ENCODE peak calls at places on chromosomes 11 and 22, in six cellular contexts. T, K, N, M, F and A are unnamed samples.

GRCh38 chr11:103596323-103596722 is 440.1 kb upstream of the DDI1 start:
- DNase-seq in T (no peak), K (no peak), N (no peak), M (no peak), F (no peak), A (no peak)

GRCh38 chr22:49548356-49549202 is 279.1 kb downstream of the BRD1 start:
- DNase-seq in T (peak), K (no peak), N (no peak), M (no peak), F (peak), A (peak)

GRCh38 chr11:121035169-121035755 is 11.4 kb downstream of the TBCEL start:
- DNase-seq in T (no peak), K (no peak), N (no peak), M (no peak), F (no peak), A (no peak)

GRCh38 chr11:77109236-77110019 is 6.8 kb downstream of the OMP start:
- DNase-seq in T (no peak), K (no peak), N (no peak), M (no peak), F (no peak), A (no peak)

GRCh38 chr22:49261616-49262015 is 566.1 kb downstream of the BRD1 start:
- DNase-seq in T (no peak), K (no peak), N (no peak), M (no peak), F (peak), A (no peak)

GRCh38 chr11:131185915-131186314 is 184.5 kb upstream of the NTM start:
- DNase-seq in T (no peak), K (no peak), N (no peak), M (no peak), F (no peak), A (no peak)

GRCh38 chr11:2537896-2538855 is 93.4 kb downstream of the KCNQ1 start:
- DNase-seq in T (peak), K (no peak), N (no peak), M (no peak), F (peak), A (no peak)

GRCh38 chr11:75499423-75500305 is 26.1 kb downstream of the GDPD5 start:
- DNase-seq in T (no peak), K (no peak), N (peak), M (no peak), F (peak), A (peak)

GRCh38 chr11:29343465-29344333 is 673.1 kb downstream of the KCNA4 start:
- DNase-seq in T (peak), K (peak), N (peak), M (peak), F (no peak), A (peak)

GRCh38 chr11:65078151-65078550 is 5.7 kb downstream of the CDCA5 start:
- DNase-seq in T (no peak), K (peak), N (no peak), M (peak), F (no peak), A (peak)

GRCh38 chr11:8720868-8721739 is 38.5 kb downstream of the RPL27A start:
- DNase-seq in T (no peak), K (no peak), N (no peak), M (peak), F (no peak), A (peak)

GRCh38 chr22:50112151-50113118 is 22.6 kb downstream of the MOV10L1 start:
- DNase-seq in T (no peak), K (no peak), N (no peak), M (no peak), F (no peak), A (no peak)

GRCh38 chr22:36196254-36197064 is 5.2 kb downstream of the APOL4 start:
- DNase-seq in T (no peak), K (no peak), N (no peak), M (no peak), F (no peak), A (no peak)

GRCh38 chr11:132992838-132993680 is 539.2 kb downstream of the OPCML start:
- DNase-seq in T (no peak), K (no peak), N (no peak), M (peak), F (no peak), A (no peak)

GRCh38 chr11:116107229-116107628 is 603.0 kb upstream of the CADM1 start:
- DNase-seq in T (no peak), K (no peak), N (no peak), M (peak), F (no peak), A (no peak)

GRCh38 chr11:22734628-22735345 is 68.4 kb downstream of the GAS2 start:
- DNase-seq in T (no peak), K (no peak), N (no peak), M (no peak), F (no peak), A (no peak)

GRCh38 chr11:64863381-64864060 is 14.9 kb downstream of the EHD1 start:
- DNase-seq in T (no peak), K (no peak), N (no peak), M (no peak), F (peak), A (no peak)

GRCh38 chr22:29269731-29270474 is 1.8 kb downstream of the EWSR1 start:
- DNase-seq in T (peak), K (peak), N (no peak), M (peak), F (peak), A (no peak)

GRCh38 chr11:33507967-33508366 is 192.7 kb downstream of the C11orf91 start:
- DNase-seq in T (no peak), K (no peak), N (no peak), M (peak), F (no peak), A (no peak)

GRCh38 chr11:86442827-86443226 is 68.1 kb downstream of the CCDC81 start:
- DNase-seq in T (no peak), K (no peak), N (no peak), M (no peak), F (no peak), A (no peak)

GRCh38 chr22:42427211-42427610 is 5.0 kb downstream of the NFAM1 start:
- DNase-seq in T (no peak), K (no peak), N (no peak), M (no peak), F (no peak), A (no peak)

GRCh38 chr11:27409060-27409459 is 46.0 kb upstream of the CCDC34 start:
- DNase-seq in T (no peak), K (no peak), N (no peak), M (no peak), F (no peak), A (no peak)

GRCh38 chr22:23033116-23033905 is 37.0 kb upstream of the GNAZ start:
- DNase-seq in T (no peak), K (no peak), N (no peak), M (no peak), F (no peak), A (peak)

GRCh38 chr11:36777302-36777701 is 179.3 kb upstream of the RAG2 start:
- DNase-seq in T (no peak), K (no peak), N (no peak), M (no peak), F (no peak), A (no peak)

GRCh38 chr11:126307706-126308105 is 3.8 kb downstream of the DCPS start:
- DNase-seq in T (no peak), K (peak), N (no peak), M (peak), F (no peak), A (no peak)

GRCh38 chr11:122779047-122779629 is 59.2 kb upstream of the CRTAM start:
- DNase-seq in T (no peak), K (no peak), N (no peak), M (no peak), F (no peak), A (no peak)

GRCh38 chr22:33579448-33580093 is 340.7 kb downstream of the LARGE1 start:
- DNase-seq in T (peak), K (peak), N (peak), M (peak), F (no peak), A (peak)

GRCh38 chr22:48654492-48654891 is 1173.2 kb downstream of the BRD1 start:
- DNase-seq in T (no peak), K (no peak), N (no peak), M (no peak), F (no peak), A (no peak)

GRCh38 chr22:27100789-27101188 is 443.4 kb downstream of the MIAT start:
- DNase-seq in T (no peak), K (no peak), N (no peak), M (peak), F (peak), A (peak)

GRCh38 chr22:41445171-41446056 is 1.2 kb downstream of the TOB2 start:
- DNase-seq in T (no peak), K (peak), N (no peak), M (peak), F (no peak), A (peak)

GRCh38 chr22:23518381-23519187 is 61.5 kb downstream of the IGLL1 start:
- DNase-seq in T (no peak), K (no peak), N (no peak), M (no peak), F (no peak), A (peak)

GRCh38 chr11:40722179-40722795 is 737.2 kb downstream of the LRRC4C start:
- DNase-seq in T (no peak), K (peak), N (no peak), M (peak), F (no peak), A (peak)

GRCh38 chr11:84962018-84962417 is 665.1 kb downstream of the DLG2 start:
- DNase-seq in T (no peak), K (peak), N (no peak), M (no peak), F (no peak), A (no peak)

GRCh38 chr22:42217019-42217751 is 53.3 kb downstream of the TCF20 start:
- DNase-seq in T (no peak), K (no peak), N (no peak), M (no peak), F (no peak), A (no peak)

GRCh38 chr11:70719516-70719915 is 321.2 kb downstream of the CTTN start:
- DNase-seq in T (no peak), K (no peak), N (no peak), M (no peak), F (no peak), A (no peak)
- H3K4me3 ChIP-seq in T (no peak), K (no peak), N (no peak), M (no peak), F (no peak), A (no peak)

DNA sequence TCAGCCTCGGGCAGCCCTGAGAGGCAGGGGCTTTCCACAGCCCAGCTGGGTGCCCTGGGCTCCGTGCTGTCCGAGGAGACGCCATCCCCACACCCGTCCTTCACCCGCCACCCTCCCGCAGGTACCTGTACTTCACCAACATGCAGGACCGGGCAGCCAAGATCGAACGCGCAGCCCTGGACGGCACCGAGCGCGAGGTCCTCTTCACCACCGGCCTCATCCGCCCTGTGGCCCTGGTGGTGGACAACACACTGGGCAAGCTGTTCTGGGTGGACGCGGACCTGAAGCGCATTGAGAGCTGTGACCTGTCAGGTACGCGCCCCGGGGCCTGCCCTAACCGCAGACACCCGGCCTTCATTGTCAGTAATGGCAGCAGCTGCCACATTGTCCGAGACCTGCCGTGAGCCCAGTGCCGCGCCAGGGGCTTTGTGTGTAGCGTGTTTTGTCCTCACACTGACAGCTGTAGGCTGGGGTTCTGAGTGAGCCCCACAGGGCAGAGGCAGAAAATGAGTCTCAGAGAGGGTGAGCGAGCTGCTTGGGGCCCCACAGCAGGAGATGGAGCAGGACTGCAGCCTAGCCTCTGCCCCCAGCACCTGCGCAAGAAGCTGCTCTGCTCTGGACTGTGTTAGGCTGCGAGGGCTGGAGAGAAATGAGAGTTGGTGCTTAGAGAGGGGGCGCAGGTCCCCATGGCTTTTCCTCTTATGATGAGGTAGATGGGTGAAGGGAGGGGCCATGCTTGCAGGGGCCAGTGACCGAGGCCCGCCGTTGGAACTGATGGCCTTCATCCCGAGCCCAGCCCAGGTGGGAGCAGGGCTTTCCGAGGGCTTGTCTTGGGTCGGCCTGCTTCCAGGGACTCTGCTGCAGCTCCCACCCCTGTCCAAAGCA is 35.3 kb upstream of the PPP6R3 start:
- DNase-seq in T (no peak), K (no peak), N (no peak), M (no peak), F (no peak), A (no peak)
- H3K27ac ChIP-seq in T (no peak), K (no peak), N (no peak), M (no peak), F (no peak), A (no peak)

GRCh38 chr11:56950510-56950909 is 38.2 kb upstream of the OR5AK2 start:
- DNase-seq in T (no peak), K (no peak), N (no peak), M (peak), F (no peak), A (no peak)
- TF ChIP-seq CTCF in T (peak), K (no peak), N (no peak), M (no peak), F (no peak), A (no peak)

DNA sequence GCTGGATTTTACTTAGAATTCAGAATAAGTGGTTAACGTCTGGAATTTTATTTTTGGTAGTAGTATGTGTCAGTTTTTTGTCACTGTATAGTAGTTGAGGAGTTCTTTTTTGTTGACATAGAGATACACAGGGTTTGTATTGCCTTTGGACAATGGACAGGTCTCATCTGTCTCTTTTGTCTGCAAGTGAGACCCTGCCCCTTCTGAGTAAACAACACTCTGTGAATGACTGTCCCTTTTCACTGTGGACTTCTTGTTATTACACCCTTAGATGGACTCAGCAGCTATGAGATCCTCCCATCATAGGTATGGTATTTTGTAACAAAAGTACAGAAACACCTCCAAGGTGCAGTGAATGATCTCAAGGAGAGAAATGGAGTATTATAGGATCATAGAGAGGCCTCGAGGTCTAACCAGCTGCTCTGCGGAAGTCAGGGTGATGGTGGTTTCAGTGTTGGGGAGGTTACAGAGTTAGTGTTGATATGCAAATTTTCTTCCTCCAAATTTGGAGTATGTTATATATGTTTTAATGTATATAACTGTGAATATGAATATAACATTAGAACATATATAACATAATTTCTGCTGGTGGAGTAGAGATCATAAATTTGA is 7.8 kb downstream of the PPP6R3 start:
- DNase-seq in T (no peak), K (no peak), N (no peak), M (no peak), F (no peak), A (no peak)
- H3K4me3 ChIP-seq in T (no peak), K (no peak), N (no peak), M (no peak), F (no peak), A (no peak)

GRCh38 chr22:45181766-45182165 is 18.0 kb downstream of the NUP50 start:
- DNase-seq in T (no peak), K (no peak), N (no peak), M (no peak), F (no peak), A (no peak)
- H3K27ac ChIP-seq in T (no peak), K (no peak), N (no peak), M (peak), F (no peak), A (no peak)

DNA sequence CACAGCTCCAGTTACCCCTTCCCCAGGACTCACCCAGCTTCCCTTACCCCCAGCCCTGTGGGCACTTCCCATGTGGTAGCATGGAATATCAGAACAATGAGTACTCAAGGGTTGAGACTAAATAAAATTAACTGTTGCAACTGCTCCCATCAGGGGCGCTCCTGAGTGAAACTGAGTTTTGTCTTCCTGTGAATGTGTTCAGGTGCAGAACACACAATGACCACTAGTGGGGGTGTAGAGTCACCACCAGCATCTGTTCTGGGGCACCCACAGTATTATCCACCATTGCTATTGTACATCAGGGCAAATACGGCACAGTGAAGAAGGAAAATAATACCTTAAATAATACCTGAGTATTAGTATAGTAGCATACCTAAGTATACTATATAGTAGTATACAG is 689.7 kb downstream of the TBC1D22A start:
- DNase-seq in T (no peak), K (no peak), N (no peak), M (peak), F (no peak), A (no peak)
- TF ChIP-seq CTCF in T (peak), K (peak), N (no peak), M (no peak), F (no peak), A (no peak)

DNA sequence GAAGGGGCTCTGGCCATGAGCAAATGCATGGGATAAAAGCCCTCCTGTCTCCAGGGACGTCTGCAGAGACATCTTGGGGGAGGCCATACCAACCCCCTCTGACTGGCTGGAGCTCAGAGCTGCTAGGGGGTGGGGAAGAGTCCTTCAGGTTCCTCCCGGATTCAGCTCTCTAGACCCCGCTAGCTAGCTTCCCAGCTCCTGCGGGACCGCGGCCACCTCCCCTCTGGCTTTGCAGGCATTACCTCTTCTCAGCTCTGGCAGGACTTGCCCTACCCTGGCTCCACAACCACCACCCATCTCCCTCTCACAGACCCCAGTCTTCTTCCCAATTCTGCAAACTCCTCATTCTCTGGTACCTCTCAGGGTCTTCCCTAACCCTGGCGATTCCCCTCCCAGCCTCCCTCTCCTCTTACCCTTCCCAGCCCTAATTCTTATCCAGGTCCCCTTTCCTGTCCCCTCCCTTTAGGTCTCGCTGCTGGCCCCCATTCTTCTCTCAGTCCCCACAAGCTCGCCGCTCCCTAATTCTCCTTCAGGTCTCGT is 782 bp downstream of the SYT13 start:
- DNase-seq in T (no peak), K (no peak), N (no peak), M (peak), F (no peak), A (no peak)
- H3K4me3 ChIP-seq in T (peak), K (no peak), N (no peak), M (peak), F (no peak), A (no peak)